ENCODE peak calls at places on chromosomes 5 and 9, in seven cellular contexts. J is activated T-helper 2 cell treated with anti-CD3 and anti-CD28 coated beads, Interferon-gamma antibody, Interleukin-2, Interleukin-4, amounts not matched to agents 10 μg/mL and 5 μg/mL and 100 μg/mL, durations not matched to agents 14 hours and 24 hours and 36 hours; Z is AG04449; X is H7; R is GM12891; K is NCI-H69; L is HS-27A. E is an unnamed sample.

GRCh38 chr9:121550569-121551512 is 51.2 kb upstream of the GGTA1 start:
- DNase-seq in L (no peak), R (peak), J (peak), Z (no peak), X (peak), K (peak), E (peak)

GRCh38 chr5:115342593-115343377 is 46.3 kb upstream of the CCDC112 start:
- DNase-seq in L (no peak), R (no peak), K (no peak), J (no peak), Z (no peak), X (no peak), E (no peak)

GRCh38 chr5:139312075-139312474 is 18.5 kb downstream of the MATR3 start:
- DNase-seq in L (no peak), J (no peak), X (no peak), Z (no peak), R (no peak), K (peak), E (peak)

GRCh38 chr5:159416438-159416837 is 86.2 kb upstream of the IL12B start:
- DNase-seq in X (no peak), L (no peak), K (no peak), J (no peak), R (no peak), Z (no peak), E (no peak)

GRCh38 chr9:126275386-126276001 is 51.1 kb upstream of the MVB12B start:
- DNase-seq in Z (no peak), K (no peak), L (no peak), R (no peak), X (peak), J (no peak), E (peak)

GRCh38 chr9:137138058-137138697 is 776 bp upstream of the GRIN1 start:
- DNase-seq in X (peak), Z (no peak), L (no peak), J (no peak), R (no peak), K (peak), E (peak)

GRCh38 chr5:142201471-142201887 is 92.9 kb downstream of the NDFIP1 start:
- DNase-seq in Z (peak), K (no peak), X (no peak), J (no peak), R (no peak), L (peak), E (no peak)

GRCh38 chr9:35908484-35909125 is 685 bp upstream of the SPAAR start:
- DNase-seq in X (peak), R (no peak), Z (no peak), L (no peak), K (peak), J (no peak), E (no peak)

GRCh38 chr9:34500623-34501267 is 22.0 kb downstream of the ENHO start:
- DNase-seq in L (no peak), K (peak), J (peak), R (peak), Z (no peak), X (peak), E (peak)

GRCh38 chr5:143977891-143978448 is 166.0 kb downstream of the HMHB1 start:
- DNase-seq in J (no peak), X (no peak), Z (no peak), L (no peak), R (no peak), K (peak), E (no peak)

GRCh38 chr9:115593587-115594091 is 475.7 kb upstream of the TNC start:
- DNase-seq in Z (no peak), K (peak), X (peak), L (no peak), R (peak), J (no peak), E (peak)

GRCh38 chr5:140240987-140241706 is 61.8 kb downstream of the PFDN1 start:
- DNase-seq in X (peak), R (no peak), K (peak), J (no peak), L (peak), Z (peak), E (peak)

GRCh38 chr9:96078866-96079505 is 203.5 kb downstream of the ERCC6L2 start:
- DNase-seq in L (no peak), K (no peak), Z (no peak), R (no peak), X (peak), J (no peak), E (no peak)

GRCh38 chr5:178483620-178484019 is 106.6 kb downstream of the COL23A1 start:
- DNase-seq in X (no peak), J (no peak), K (peak), R (no peak), L (no peak), Z (no peak), E (no peak)

GRCh38 chr5:177086918-177087706 is 397 bp downstream of the FGFR4 start:
- DNase-seq in R (peak), L (no peak), J (peak), Z (no peak), K (peak), X (peak), E (peak)

GRCh38 chr5:79567926-79568549 is 44.2 kb upstream of the TENT2 start:
- DNase-seq in R (no peak), X (no peak), J (no peak), K (no peak), Z (no peak), L (no peak), E (peak)

GRCh38 chr9:32351845-32352244 is 32.6 kb upstream of the ACO1 start:
- DNase-seq in R (no peak), L (no peak), K (peak), J (no peak), Z (no peak), X (no peak), E (peak)

GRCh38 chr9:133878402-133878801 is 113.7 kb downstream of the VAV2 start:
- DNase-seq in J (no peak), R (no peak), Z (no peak), L (no peak), X (no peak), K (no peak), E (no peak)

GRCh38 chr9:33506626-33507370 is 17.3 kb upstream of the ANKRD18B start:
- DNase-seq in X (no peak), R (no peak), J (no peak), K (no peak), Z (peak), L (peak), E (peak)

GRCh38 chr5:169886033-169886432 is 94.3 kb downstream of the INSYN2B start:
- DNase-seq in R (no peak), X (no peak), J (no peak), K (no peak), L (no peak), Z (no peak), E (no peak)

GRCh38 chr5:81234801-81235200 is 1.7 kb downstream of the CKMT2 start:
- DNase-seq in R (no peak), X (no peak), J (no peak), Z (no peak), L (no peak), K (no peak), E (peak)

E was measured in ELF-1.